ENCODE peak calls at places on chromosomes 12 and 14, in five cellular contexts. One of them, this sample, is unnamed.

GRCh38 chr14:86237733-86238132 is 707.8 kb downstream of the FLRT2 start:
- DNase-seq in neural crest cell: no peak
- DNase-seq in AG10803: no peak
- DNase-seq in progenitor cell of endocrine pancreas: no peak
- DNase-seq in foreskin fibroblast: no peak
- DNase-seq in this sample: no peak

GRCh38 chr12:95532851-95533250 is 18.4 kb downstream of the USP44 start:
- DNase-seq in foreskin fibroblast: peak; percentile 45
- DNase-seq in AG10803: peak; percentile 58
- DNase-seq in progenitor cell of endocrine pancreas: no peak
- DNase-seq in neural crest cell: no peak
- DNase-seq in this sample: no peak

GRCh38 chr14:71665157-71665556 is 267.1 kb upstream of the RGS6 start:
- DNase-seq in AG10803: peak; percentile 82
- DNase-seq in neural crest cell: no peak
- DNase-seq in foreskin fibroblast: peak; percentile 82
- DNase-seq in progenitor cell of endocrine pancreas: no peak
- DNase-seq in this sample: no peak

GRCh38 chr12:54232790-54233189 is 44.0 kb upstream of the SMUG1 start:
- DNase-seq in neural crest cell: no peak
- DNase-seq in AG10803: peak; percentile 77
- DNase-seq in foreskin fibroblast: peak; percentile 58
- DNase-seq in progenitor cell of endocrine pancreas: no peak
- DNase-seq in this sample: no peak

GRCh38 chr12:3035171-3035570 is 42.0 kb upstream of the TSPAN9 start:
- DNase-seq in foreskin fibroblast: peak; percentile 45
- DNase-seq in neural crest cell: no peak
- DNase-seq in AG10803: peak; percentile 51
- DNase-seq in progenitor cell of endocrine pancreas: no peak
- DNase-seq in this sample: no peak

GRCh38 chr12:21416611-21417121 is 20.8 kb upstream of the PYROXD1 start:
- DNase-seq in foreskin fibroblast: peak; percentile 31
- DNase-seq in progenitor cell of endocrine pancreas: no peak
- DNase-seq in neural crest cell: no peak
- DNase-seq in AG10803: peak; percentile 29
- DNase-seq in this sample: no peak

GRCh38 chr14:100618763-100619320 is 31.6 kb upstream of the BEGAIN start:
- DNase-seq in AG10803: no peak
- DNase-seq in progenitor cell of endocrine pancreas: no peak
- DNase-seq in foreskin fibroblast: no peak
- DNase-seq in neural crest cell: no peak
- DNase-seq in this sample: no peak

GRCh38 chr12:19710811-19711793 is 271.8 kb downstream of the AEBP2 start:
- DNase-seq in neural crest cell: no peak
- DNase-seq in foreskin fibroblast: no peak
- DNase-seq in progenitor cell of endocrine pancreas: no peak
- DNase-seq in AG10803: no peak
- DNase-seq in this sample: no peak

GRCh38 chr14:81281317-81281716 is 60.6 kb upstream of the GTF2A1 start:
- DNase-seq in foreskin fibroblast: no peak
- DNase-seq in progenitor cell of endocrine pancreas: no peak
- DNase-seq in neural crest cell: no peak
- DNase-seq in AG10803: no peak
- DNase-seq in this sample: no peak

GRCh38 chr14:53883739-53884138 is 72.9 kb downstream of the BMP4 start:
- DNase-seq in foreskin fibroblast: no peak
- DNase-seq in neural crest cell: no peak
- DNase-seq in progenitor cell of endocrine pancreas: no peak
- DNase-seq in AG10803: no peak
- DNase-seq in this sample: no peak

GRCh38 chr14:61470261-61470953 is 149.0 kb downstream of the PRKCH start:
- DNase-seq in neural crest cell: no peak
- DNase-seq in AG10803: peak; percentile 96
- DNase-seq in foreskin fibroblast: peak; percentile 97
- DNase-seq in progenitor cell of endocrine pancreas: no peak
- DNase-seq in this sample: peak; percentile 86

GRCh38 chr14:51401756-51402155 is 161.7 kb downstream of the TMX1 start:
- DNase-seq in neural crest cell: no peak
- DNase-seq in foreskin fibroblast: no peak
- DNase-seq in AG10803: no peak
- DNase-seq in progenitor cell of endocrine pancreas: no peak
- DNase-seq in this sample: no peak

GRCh38 chr12:93109794-93110203 is 180.7 kb upstream of the EEA1 start:
- DNase-seq in AG10803: no peak
- DNase-seq in foreskin fibroblast: no peak
- DNase-seq in progenitor cell of endocrine pancreas: no peak
- DNase-seq in neural crest cell: no peak
- DNase-seq in this sample: no peak

GRCh38 chr12:541676-542289 is 82.0 kb downstream of the B4GALNT3 start:
- DNase-seq in progenitor cell of endocrine pancreas: no peak
- DNase-seq in AG10803: no peak
- DNase-seq in neural crest cell: no peak
- DNase-seq in foreskin fibroblast: no peak
- DNase-seq in this sample: no peak

GRCh38 chr12:76558684-76559276 is 791 bp downstream of the OSBPL8 start:
- DNase-seq in foreskin fibroblast: peak; percentile 56
- DNase-seq in neural crest cell: peak; percentile 23
- DNase-seq in progenitor cell of endocrine pancreas: peak; percentile 34
- DNase-seq in AG10803: peak; percentile 19
- DNase-seq in this sample: no peak

GRCh38 chr14:27672047-27672446 is 1074.2 kb upstream of the NOVA1 start:
- DNase-seq in neural crest cell: no peak
- DNase-seq in progenitor cell of endocrine pancreas: no peak
- DNase-seq in AG10803: no peak
- DNase-seq in foreskin fibroblast: no peak
- DNase-seq in this sample: no peak

GRCh38 chr12:52390739-52391617 is 5.5 kb upstream of the KRT84 start:
- DNase-seq in foreskin fibroblast: peak; percentile 42
- DNase-seq in AG10803: peak; percentile 25
- DNase-seq in progenitor cell of endocrine pancreas: no peak
- DNase-seq in neural crest cell: peak; percentile 23
- DNase-seq in this sample: no peak

GRCh38 chr14:63654346-63654745 is 12.7 kb upstream of the WDR89 start:
- DNase-seq in foreskin fibroblast: peak; percentile 65
- DNase-seq in AG10803: peak; percentile 83
- DNase-seq in progenitor cell of endocrine pancreas: no peak
- DNase-seq in neural crest cell: no peak
- DNase-seq in this sample: no peak

GRCh38 chr12:94327819-94328218 is 131.8 kb downstream of the CEP83 start:
- DNase-seq in neural crest cell: no peak
- DNase-seq in AG10803: no peak
- DNase-seq in progenitor cell of endocrine pancreas: no peak
- DNase-seq in foreskin fibroblast: peak; percentile 10
- DNase-seq in this sample: no peak

GRCh38 chr12:52980773-52981423 is 25.4 kb upstream of the EIF4B start:
- DNase-seq in foreskin fibroblast: peak; percentile 93
- DNase-seq in AG10803: peak; percentile 85
- DNase-seq in progenitor cell of endocrine pancreas: peak; percentile 90
- DNase-seq in neural crest cell: peak; percentile 89
- DNase-seq in this sample: peak; percentile 70

GRCh38 chr14:87153901-87154300 is 839.1 kb downstream of the GALC start:
- DNase-seq in AG10803: no peak
- DNase-seq in foreskin fibroblast: no peak
- DNase-seq in progenitor cell of endocrine pancreas: no peak
- DNase-seq in neural crest cell: no peak
- DNase-seq in this sample: no peak

GRCh38 chr12:51413149-51413548 is 11.5 kb upstream of the SLC4A8 start:
- DNase-seq in foreskin fibroblast: no peak
- DNase-seq in AG10803: no peak
- DNase-seq in neural crest cell: no peak
- DNase-seq in progenitor cell of endocrine pancreas: no peak
- DNase-seq in this sample: no peak

GRCh38 chr12:21456291-21456780 is 18.9 kb downstream of the PYROXD1 start:
- DNase-seq in AG10803: no peak
- DNase-seq in neural crest cell: no peak
- DNase-seq in foreskin fibroblast: peak; percentile 43
- DNase-seq in progenitor cell of endocrine pancreas: no peak
- DNase-seq in this sample: no peak

GRCh38 chr12:75236206-75236605 is 26.6 kb upstream of the KCNC2 start:
- DNase-seq in foreskin fibroblast: no peak
- DNase-seq in progenitor cell of endocrine pancreas: no peak
- DNase-seq in AG10803: no peak
- DNase-seq in neural crest cell: no peak
- DNase-seq in this sample: no peak

DNA sequence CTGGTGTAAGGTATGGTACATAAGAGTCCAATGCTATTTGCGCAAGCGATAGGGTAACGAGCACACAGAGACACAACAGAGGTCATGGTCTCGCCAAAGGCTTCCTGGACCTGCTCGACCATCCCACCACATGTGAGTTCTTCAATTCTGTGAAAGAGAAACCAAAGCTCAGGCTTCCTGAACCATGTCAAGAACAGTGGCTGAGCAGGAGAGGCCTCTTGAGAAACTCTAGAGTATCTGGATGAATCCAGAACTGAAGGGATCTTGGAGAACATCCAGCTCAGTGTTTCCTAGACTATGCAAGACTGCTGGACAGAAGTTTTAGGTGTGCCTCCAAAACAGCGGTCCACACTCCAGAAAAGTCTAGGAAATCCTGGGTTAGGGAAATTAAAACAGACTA is 114.5 kb downstream of the TRAFD1 start:
- DNase-seq in progenitor cell of endocrine pancreas: no peak
- DNase-seq in foreskin fibroblast: no peak
- DNase-seq in neural crest cell: no peak
- DNase-seq in AG10803: no peak
- DNase-seq in this sample: no peak
- TF ChIP-seq CTCF in progenitor cell of endocrine pancreas: no peak
- TF ChIP-seq CTCF in foreskin fibroblast: no peak
- TF ChIP-seq CTCF in neural crest cell: no peak
- TF ChIP-seq CTCF in AG10803: no peak
- TF ChIP-seq CTCF in this sample: no peak

DNA sequence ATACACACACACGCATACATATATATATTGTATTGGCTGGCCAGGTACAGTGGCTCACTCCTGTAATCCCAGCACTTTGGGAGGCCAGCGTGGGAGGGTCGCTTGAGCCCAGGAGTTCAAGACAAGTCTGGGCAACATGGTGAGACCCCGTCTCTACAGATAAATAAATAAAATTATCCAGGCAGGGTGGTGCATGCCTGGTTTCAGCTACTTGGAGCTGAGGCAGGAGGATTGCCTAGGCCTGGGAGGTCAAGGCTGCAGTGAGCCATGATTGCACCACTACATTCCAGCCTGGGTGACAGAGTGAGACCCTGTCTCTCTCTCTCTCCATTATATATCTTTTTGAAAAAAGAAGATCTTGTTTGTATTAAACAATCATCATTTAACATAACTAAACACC is 4.6 kb upstream of the SYNE3 start:
- DNase-seq in AG10803: no peak
- DNase-seq in progenitor cell of endocrine pancreas: no peak
- DNase-seq in foreskin fibroblast: no peak
- DNase-seq in neural crest cell: no peak
- DNase-seq in this sample: no peak
- TF ChIP-seq CTCF in AG10803: no peak
- TF ChIP-seq CTCF in progenitor cell of endocrine pancreas: no peak
- TF ChIP-seq CTCF in foreskin fibroblast: no peak
- TF ChIP-seq CTCF in neural crest cell: no peak
- TF ChIP-seq CTCF in this sample: no peak

GRCh38 chr12:12349711-12350665 is at the start of gene MANSC1:
- DNase-seq in neural crest cell: peak; percentile 52
- DNase-seq in AG10803: peak; percentile 29
- DNase-seq in foreskin fibroblast: peak; percentile 71
- DNase-seq in progenitor cell of endocrine pancreas: peak; percentile 77
- DNase-seq in this sample: no peak
- TF ChIP-seq CTCF in neural crest cell: peak; percentile 80
- TF ChIP-seq CTCF in AG10803: peak; percentile 33
- TF ChIP-seq CTCF in foreskin fibroblast: peak; percentile 32
- TF ChIP-seq CTCF in progenitor cell of endocrine pancreas: peak; percentile 84
- TF ChIP-seq CTCF in this sample: peak; percentile 9

GRCh38 chr12:43444940-43445564 is 107.0 kb downstream of the ADAMTS20 start:
- DNase-seq in neural crest cell: peak; percentile 63
- DNase-seq in foreskin fibroblast: peak; percentile 77
- DNase-seq in AG10803: peak; percentile 60
- DNase-seq in progenitor cell of endocrine pancreas: peak; percentile 41
- DNase-seq in this sample: peak; percentile 24
- TF ChIP-seq CTCF in neural crest cell: peak; percentile 94
- TF ChIP-seq CTCF in foreskin fibroblast: peak; percentile 87
- TF ChIP-seq CTCF in AG10803: peak; percentile 94
- TF ChIP-seq CTCF in progenitor cell of endocrine pancreas: peak; percentile 94
- TF ChIP-seq CTCF in this sample: peak; percentile 83

GRCh38 chr12:15014708-15015107 is 41.9 kb downstream of the PDE6H start:
- DNase-seq in progenitor cell of endocrine pancreas: no peak
- DNase-seq in foreskin fibroblast: no peak
- DNase-seq in AG10803: no peak
- DNase-seq in neural crest cell: no peak
- DNase-seq in this sample: no peak
- TF ChIP-seq CTCF in progenitor cell of endocrine pancreas: no peak
- TF ChIP-seq CTCF in foreskin fibroblast: no peak
- TF ChIP-seq CTCF in AG10803: no peak
- TF ChIP-seq CTCF in neural crest cell: no peak
- TF ChIP-seq CTCF in this sample: no peak

DNA sequence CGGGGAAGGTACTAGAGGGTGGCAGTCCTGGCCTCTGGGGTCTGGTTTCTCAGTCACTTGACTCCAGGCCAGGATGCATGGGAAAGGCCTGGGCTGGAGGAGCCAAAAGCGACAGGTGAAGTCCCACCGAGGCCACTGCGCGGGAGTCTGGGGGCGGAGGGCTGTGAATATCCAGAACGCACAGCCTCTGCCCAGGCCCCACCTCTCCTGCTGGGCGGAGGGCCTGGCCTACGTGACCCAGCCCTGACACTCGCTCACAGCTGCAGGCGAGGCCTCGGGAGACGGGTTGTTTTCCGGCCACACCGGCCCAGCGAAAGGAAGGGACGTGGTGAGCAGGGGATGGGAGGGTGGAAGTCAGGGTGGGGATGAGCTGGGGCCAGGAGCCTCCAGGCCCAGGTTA is 91.2 kb downstream of the RFLNA start:
- DNase-seq in foreskin fibroblast: no peak
- DNase-seq in AG10803: peak; percentile 41
- DNase-seq in neural crest cell: no peak
- DNase-seq in progenitor cell of endocrine pancreas: no peak
- DNase-seq in this sample: no peak
- TF ChIP-seq CTCF in foreskin fibroblast: no peak
- TF ChIP-seq CTCF in AG10803: no peak
- TF ChIP-seq CTCF in neural crest cell: no peak
- TF ChIP-seq CTCF in progenitor cell of endocrine pancreas: no peak
- TF ChIP-seq CTCF in this sample: no peak

DNA sequence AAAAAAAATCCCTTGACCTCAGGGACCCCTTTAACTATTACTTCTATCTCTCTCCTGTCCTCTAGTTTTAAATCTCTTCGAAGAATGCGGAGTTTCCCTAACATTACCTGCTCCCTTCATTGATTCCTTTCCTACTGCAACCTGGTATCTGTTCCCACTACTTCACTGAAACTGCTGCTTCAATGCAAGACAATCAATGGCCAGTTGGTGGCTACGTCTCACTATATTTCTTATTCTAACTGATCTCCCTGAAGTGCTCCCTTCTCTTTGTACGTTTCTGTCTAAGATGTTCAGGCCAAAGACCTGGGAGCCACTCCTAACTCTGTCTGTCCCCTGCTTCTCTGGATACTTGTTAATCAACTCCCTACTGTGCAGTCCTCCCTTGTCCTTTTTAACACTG is 10.3 kb upstream of the KCNA1 start:
- DNase-seq in progenitor cell of endocrine pancreas: no peak
- DNase-seq in AG10803: no peak
- DNase-seq in foreskin fibroblast: no peak
- DNase-seq in neural crest cell: no peak
- DNase-seq in this sample: no peak
- TF ChIP-seq CTCF in progenitor cell of endocrine pancreas: peak; percentile 40
- TF ChIP-seq CTCF in AG10803: no peak
- TF ChIP-seq CTCF in foreskin fibroblast: no peak
- TF ChIP-seq CTCF in neural crest cell: peak; percentile 26
- TF ChIP-seq CTCF in this sample: no peak